ENCODE peak calls at places on chromosome 21, in four cellular contexts. N is breast epithelium, O is psoas muscle, J is Caco-2. E is an unnamed sample.

GRCh38 chr21:15549671-15550070 is 180.1 kb upstream of the USP25 start:
- DNase-seq in N (no peak), O (no peak), J (no peak), E (no peak)

GRCh38 chr21:29441651-29442050 is 142.9 kb downstream of the BACH1 start:
- DNase-seq in N (no peak), O (no peak), J (no peak), E (no peak)

GRCh38 chr21:24310780-24311179 is 1296.5 kb downstream of the MRPL39 start:
- DNase-seq in N (no peak), O (no peak), J (no peak), E (no peak)

GRCh38 chr21:15193937-15194336 is 129.1 kb upstream of the NRIP1 start:
- DNase-seq in N (no peak), O (no peak), J (no peak), E (no peak)

GRCh38 chr21:28235169-28235892 is 757.3 kb downstream of the LTN1 start:
- DNase-seq in N (no peak), O (no peak), J (no peak), E (peak; percentile 22)

GRCh38 chr21:31866077-31866511 is 6.7 kb upstream of the HUNK start:
- DNase-seq in N (peak; percentile 73), O (peak; percentile 87), J (peak; percentile 79), E (peak; percentile 88)

GRCh38 chr21:38598413-38598812 is 100.1 kb upstream of the ERG start:
- DNase-seq in N (no peak), O (no peak), J (no peak), E (no peak)

GRCh38 chr21:42695324-42696025 is 42.1 kb downstream of the PDE9A start:
- DNase-seq in N (no peak), O (no peak), J (no peak), E (no peak)

GRCh38 chr21:32241434-32241785 is 37.4 kb downstream of the MIS18A start:
- DNase-seq in N (no peak), O (no peak), J (no peak), E (no peak)

GRCh38 chr21:17636711-17637110 is 24.0 kb upstream of the BTG3 start:
- DNase-seq in N (no peak), O (peak; percentile 20), J (no peak), E (no peak)

GRCh38 chr21:25029580-25029979 is 577.7 kb downstream of the MRPL39 start:
- DNase-seq in N (no peak), O (no peak), J (no peak), E (no peak)

GRCh38 chr21:38434913-38435533 is 63.3 kb downstream of the ERG start:
- DNase-seq in N (no peak), O (no peak), J (no peak), E (no peak)

GRCh38 chr21:36718951-36719501 is 20.1 kb downstream of the SIM2 start:
- DNase-seq in N (peak; percentile 38), O (no peak), J (peak; percentile 31), E (no peak)

GRCh38 chr21:27306821-27307746 is 340.2 kb upstream of the ADAMTS5 start:
- DNase-seq in N (no peak), O (no peak), J (no peak), E (no peak)

GRCh38 chr21:32364387-32364786 is 28.4 kb downstream of the URB1 start:
- DNase-seq in N (peak; percentile 39), O (no peak), J (no peak), E (peak; percentile 39)

GRCh38 chr21:31634993-31635392 is 24.5 kb upstream of the SOD1 start:
- DNase-seq in N (no peak), O (no peak), J (no peak), E (no peak)

GRCh38 chr21:21897275-21897883 is 899.2 kb downstream of the NCAM2 start:
- DNase-seq in N (no peak), O (no peak), J (no peak), E (no peak)

GRCh38 chr21:37808261-37808660 is 108.0 kb downstream of the KCNJ6 start:
- DNase-seq in N (no peak), O (no peak), J (no peak), E (no peak)

GRCh38 chr21:40668535-40669275 is 178.3 kb downstream of the DSCAM start:
- DNase-seq in N (no peak), O (no peak), J (no peak), E (no peak)

GRCh38 chr21:30391615-30392014 is 4.2 kb upstream of the KRTAP13-1 start:
- DNase-seq in N (no peak), O (no peak), J (no peak), E (no peak)

GRCh38 chr21:29233611-29234540 is 64.8 kb upstream of the BACH1 start:
- DNase-seq in N (no peak), O (no peak), J (no peak), E (no peak)

GRCh38 chr21:34797926-34798595 is 129.3 kb downstream of the CLIC6 start:
- DNase-seq in N (no peak), O (no peak), J (no peak), E (no peak)
- H3K4me1 ChIP-seq in N (no peaks in the 10 kb centered on the region), O (peaks cover 77% of the 10 kb centered on the region), J (peaks cover 57% of the 10 kb centered on the region), E (peaks cover 13% of the 10 kb centered on the region)

DNA sequence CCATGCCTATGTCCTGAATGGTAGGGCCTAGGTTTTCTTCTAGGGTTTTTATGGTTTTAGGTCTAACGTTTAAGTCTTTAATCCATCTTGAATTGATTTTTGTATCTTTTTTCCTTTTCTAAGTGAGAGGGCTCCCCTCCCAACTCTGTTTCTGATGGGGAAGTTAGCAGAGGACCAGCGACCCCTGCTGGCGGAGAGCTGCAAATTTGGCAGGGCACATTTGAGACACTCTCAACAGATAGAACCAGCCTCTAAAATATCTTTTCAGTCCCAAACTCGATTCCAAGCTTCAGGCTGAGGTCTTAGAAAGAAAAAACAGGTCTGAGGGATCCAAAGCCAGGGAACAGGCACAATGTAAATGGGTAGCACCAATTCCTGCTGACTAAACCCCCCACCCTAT is 32.5 kb downstream of the LRRC3 start:
- DNase-seq in N (no peak), O (no peak), J (no peak), E (no peak)
- TF ChIP-seq CTCF in N (no peak), O (no peak), J (peak; percentile 37), E (peak; percentile 44)

GRCh38 chr21:44958471-44959191 is 18.8 kb downstream of the SLX9 start:
- DNase-seq in N (peak; percentile 66), O (peak; percentile 89), J (no peak), E (peak; percentile 85)
- H3K4me3 ChIP-seq in N (peak overlapping the region; percentile 5), O (peak overlapping the region; percentile 18), J (no peak overlapping the region), E (peak overlapping the region; percentile 43)

GRCh38 chr21:41691205-41692203 is 75.3 kb downstream of the RIPK4 start:
- DNase-seq in N (no peak), O (no peak), J (no peak), E (no peak)
- H3K4me1 ChIP-seq in N (peaks cover 3% of the 10 kb centered on the region), O (no peaks in the 10 kb centered on the region), J (peaks cover under 1% of the 10 kb centered on the region), E (no peaks in the 10 kb centered on the region)